ENCODE peak calls at places on chromosomes 7 and 10, in four cellular contexts. J is fibroblast of lung, S is suprapubic skin, N is H1. F is an unnamed sample.

GRCh38 chr7:129556607-129557120 is 54.3 kb downstream of the SMKR1 start:
- DNase-seq in J (no peak), S (no peak), N (no peak), F (no peak)

GRCh38 chr7:18345641-18346234 is 149.8 kb upstream of the HDAC9 start:
- DNase-seq in J (peak; percentile 36), S (no peak), N (no peak), F (peak; percentile 43)

GRCh38 chr7:80467069-80467468 is 44.8 kb downstream of the GNAT3 start:
- DNase-seq in J (peak; percentile 26), S (no peak), N (no peak), F (no peak)

GRCh38 chr7:141225916-141226618 is 152.2 kb downstream of the TMEM178B start:
- DNase-seq in J (no peak), S (no peak), N (no peak), F (no peak)

GRCh38 chr7:29852457-29852856 is 46.1 kb downstream of the WIPF3 start:
- DNase-seq in J (no peak), S (no peak), N (no peak), F (no peak)

GRCh38 chr10:94687625-94688248 is 4.2 kb downstream of the CYP2C18 start:
- DNase-seq in J (no peak), S (no peak), N (no peak), F (no peak)

GRCh38 chr7:118858651-118859149 is 634.2 kb downstream of the ANKRD7 start:
- DNase-seq in J (no peak), S (no peak), N (no peak), F (no peak)

GRCh38 chr10:128569546-128569945 is 443.3 kb upstream of the MKI67 start:
- DNase-seq in J (no peak), S (no peak), N (no peak), F (no peak)

GRCh38 chr7:47375590-47375989 is 206.3 kb downstream of the TNS3 start:
- DNase-seq in J (peak; percentile 55), S (no peak), N (no peak), F (no peak)

GRCh38 chr10:127017406-127018297 is 112.4 kb downstream of the DOCK1 start:
- DNase-seq in J (peak; percentile 26), S (no peak), N (no peak), F (no peak)

GRCh38 chr7:97174308-97174707 is 56.8 kb downstream of the SDHAF3 start:
- DNase-seq in J (no peak), S (no peak), N (no peak), F (no peak)

GRCh38 chr7:89623018-89623672 is 531.1 kb upstream of the STEAP1 start:
- DNase-seq in J (peak; percentile 8), S (no peak), N (no peak), F (no peak)

GRCh38 chr10:33963656-33964175 is 629.2 kb upstream of the NRP1 start:
- DNase-seq in J (no peak), S (no peak), N (no peak), F (no peak)

GRCh38 chr7:129870668-129871067 is 82.1 kb downstream of the UBE2H start:
- DNase-seq in J (no peak), S (no peak), N (no peak), F (no peak)

GRCh38 chr7:7964250-7964649 is 4.3 kb upstream of the GLCCI1 start:
- DNase-seq in J (no peak), S (no peak), N (no peak), F (no peak)

GRCh38 chr7:77295549-77295948 is 95.9 kb upstream of the FGL2 start:
- DNase-seq in J (no peak), S (no peak), N (no peak), F (no peak)

GRCh38 chr10:86350897-86351296 is 15.7 kb downstream of the GRID1 start:
- DNase-seq in J (no peak), S (no peak), N (no peak), F (peak; percentile 17)

GRCh38 chr7:3095046-3095445 is 51.4 kb upstream of the CARD11 start:
- DNase-seq in J (no peak), S (no peak), N (no peak), F (peak; percentile 64)

GRCh38 chr10:117936136-117936535 is 110.6 kb downstream of the RAB11FIP2 start:
- DNase-seq in J (peak; percentile 15), S (no peak), N (no peak), F (no peak)

GRCh38 chr10:59234814-59235429 is 58.5 kb downstream of the PHYHIPL start:
- DNase-seq in J (peak; percentile 45), S (no peak), N (no peak), F (no peak)

GRCh38 chr10:107091126-107091525 is 73.4 kb downstream of the SORCS1 start:
- DNase-seq in J (no peak), S (no peak), N (no peak), F (no peak)

GRCh38 chr10:59754951-59755350 is 1.7 kb upstream of the MRLN start:
- DNase-seq in J (peak; percentile 82), S (no peak), N (no peak), F (no peak)

GRCh38 chr7:151838861-151839381 is 38.0 kb downstream of the PRKAG2 start:
- DNase-seq in J (no peak), S (no peak), N (no peak), F (peak; percentile 83)

GRCh38 chr7:91424372-91424771 is 160.1 kb downstream of the FZD1 start:
- DNase-seq in J (no peak), S (no peak), N (no peak), F (no peak)

GRCh38 chr10:95133997-95134396 is 60.0 kb upstream of the ACSM6 start:
- DNase-seq in J (peak; percentile 1), S (no peak), N (no peak), F (no peak)

GRCh38 chr7:66629659-66630058 is 978 bp downstream of the KCTD7 start:
- DNase-seq in J (no peak), S (no peak), N (no peak), F (no peak)

GRCh38 chr10:80471715-80472233 is 17.7 kb downstream of the TSPAN14 start:
- DNase-seq in J (no peak), S (no peak), N (no peak), F (peak; percentile 33)

GRCh38 chr10:88008866-88009470 is 145.5 kb downstream of the PTEN start:
- DNase-seq in J (peak; percentile 47), S (no peak), N (no peak), F (no peak)

GRCh38 chr7:13115157-13115772 is 427.8 kb downstream of the ARL4A start:
- DNase-seq in J (peak; percentile 25), S (no peak), N (no peak), F (no peak)
- TF ChIP-seq CTCF in J (no peak), S (no peak), N (no peak), F (no peak)

GRCh38 chr10:74035324-74035723 is 37.4 kb downstream of the VCL start:
- DNase-seq in J (peak; percentile 50), S (no peak), N (no peak), F (no peak)
- TF ChIP-seq CTCF in J (no peak), S (no peak), N (no peak), F (peak; percentile 16)

GRCh38 chr7:139995034-139995915 is 67.5 kb downstream of the PARP12 start:
- DNase-seq in J (peak; percentile 23), S (no peak), N (no peak), F (no peak)
- TF ChIP-seq CTCF in J (no peak), S (no peak), N (no peak), F (no peak)

GRCh38 chr10:68251146-68251545 is 19.2 kb upstream of the ATOH7 start:
- DNase-seq in J (no peak), S (no peak), N (no peak), F (no peak)

GRCh38 chr10:68249297-68249696 is 17.4 kb upstream of the ATOH7 start:
- DNase-seq in J (no peak), S (no peak), N (no peak), F (no peak)

GRCh38 chr10:68253356-68253755 is 21.4 kb upstream of the ATOH7 start:
- DNase-seq in J (no peak), S (no peak), N (no peak), F (no peak)

GRCh38 chr10:68251625-68252275 is 19.8 kb upstream of the ATOH7 start:
- DNase-seq in J (no peak), S (no peak), N (no peak), F (no peak)

GRCh38 chr10:68247931-68248330 is 16.0 kb upstream of the ATOH7 start:
- DNase-seq in J (no peak), S (no peak), N (no peak), F (no peak)
- TF ChIP-seq CTCF in J (no peak), S (no peak), N (no peak), F (no peak)

DNA sequence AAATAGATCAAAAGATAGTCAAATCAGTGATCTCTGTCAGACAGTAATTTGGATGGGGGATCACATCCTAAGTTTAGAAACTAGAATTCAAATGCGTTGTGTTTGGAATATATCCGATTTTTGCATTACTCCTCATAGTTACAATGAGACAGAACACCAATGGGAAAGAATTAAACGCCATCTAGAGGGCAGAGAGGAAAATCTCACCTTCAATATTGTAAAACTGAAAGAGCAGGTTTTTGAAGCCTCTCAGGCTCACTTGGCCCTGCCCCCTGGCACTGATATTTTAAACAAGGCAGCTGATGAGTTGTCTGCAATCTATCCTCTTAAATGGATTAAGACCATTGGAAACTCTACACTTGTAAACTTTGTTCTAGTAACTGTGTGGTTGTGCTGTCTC is 17.7 kb downstream of the FRG2B start:
- DNase-seq in J (peak; percentile 2), S (no peak), N (no peak), F (no peak)
- TF ChIP-seq CTCF in J (peak; percentile 34), S (peak; percentile 23), N (no peak), F (peak; percentile 38)

GRCh38 chr10:2900530-2900929 is 166.8 kb upstream of the PFKP start:
- DNase-seq in J (no peak), S (no peak), N (no peak), F (no peak)
- TF ChIP-seq CTCF in J (no peak), S (no peak), N (peak; percentile 22), F (no peak)

DNA sequence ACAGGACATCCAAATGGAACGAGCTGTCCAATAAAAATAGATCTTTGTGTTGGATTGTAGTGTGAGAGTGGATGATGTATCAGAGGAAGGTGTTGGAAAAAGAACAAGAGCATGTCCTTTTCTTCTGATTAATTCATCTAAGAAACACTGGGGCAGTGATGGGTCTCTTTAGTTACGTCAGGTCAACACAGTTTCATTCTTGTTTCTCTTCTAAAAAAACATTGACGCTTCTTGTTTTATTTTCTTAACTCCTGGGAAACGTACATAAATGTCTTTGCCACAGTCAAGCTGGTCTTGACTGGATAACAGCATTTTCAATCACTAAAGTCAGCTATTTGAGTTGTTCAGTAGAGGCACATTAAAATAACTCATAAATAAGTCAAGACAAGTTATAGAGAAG is 67.0 kb downstream of the PPP1R9A start:
- DNase-seq in J (no peak), S (no peak), N (no peak), F (no peak)
- TF ChIP-seq CTCF in J (no peak), S (no peak), N (no peak), F (no peak)

GRCh38 chr7:13742719-13743640 is 246.5 kb downstream of the ETV1 start:
- DNase-seq in J (peak; percentile 73), S (no peak), N (no peak), F (no peak)
- TF ChIP-seq CTCF in J (peak; percentile 52), S (peak; percentile 21), N (peak; percentile 46), F (no peak)

DNA sequence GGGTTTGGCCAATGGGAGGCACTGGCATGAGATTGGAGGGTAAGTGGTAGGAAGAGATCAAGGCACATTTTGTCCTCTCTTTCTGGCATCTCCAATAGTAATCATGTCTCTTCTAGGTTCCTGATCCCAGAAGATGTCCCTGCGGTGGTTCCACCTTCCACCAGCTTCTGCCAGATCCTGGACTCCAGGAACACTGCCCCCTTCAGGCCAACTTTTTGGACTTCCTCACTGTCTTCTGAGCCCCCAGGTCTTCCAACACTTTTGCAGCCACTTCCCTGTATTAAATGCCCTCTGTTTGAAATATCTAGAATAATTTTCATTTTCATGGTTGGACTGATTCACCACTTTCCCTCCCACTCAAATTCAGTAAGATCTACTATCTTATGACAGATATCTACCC is 60.9 kb downstream of the BAMBI start:
- DNase-seq in J (no peak), S (no peak), N (no peak), F (no peak)
- TF ChIP-seq CTCF in J (no peak), S (no peak), N (peak; percentile 25), F (no peak)

GRCh38 chr10:91521444-91521843 is 111.3 kb downstream of the HECTD2 start:
- DNase-seq in J (no peak), S (no peak), N (no peak), F (no peak)
- TF ChIP-seq CTCF in J (no peak), S (no peak), N (no peak), F (no peak)

F was measured in CD14-positive monocyte.